ENCODE peak calls at places on chromosomes 2 and 18, in four cellular contexts. One of them, this sample, is unnamed.

GRCh38 chr18:75068682-75069435 is 140.1 kb downstream of the PTGR3 start:
- DNase-seq in AG09309: no peak
- DNase-seq in mucosa of descending colon: no peak
- DNase-seq in cardiac fibroblast: peak; percentile 6
- DNase-seq in this sample: no peak

GRCh38 chr2:142865924-142866323 is 11.5 kb upstream of the KYNU start:
- DNase-seq in AG09309: no peak
- DNase-seq in mucosa of descending colon: no peak
- DNase-seq in cardiac fibroblast: peak; percentile 22
- DNase-seq in this sample: no peak

GRCh38 chr2:36277146-36277808 is 78.3 kb upstream of the CRIM1 start:
- DNase-seq in cardiac fibroblast: peak; percentile 26
- DNase-seq in mucosa of descending colon: no peak
- DNase-seq in AG09309: peak; percentile 46
- DNase-seq in this sample: peak; percentile 68

GRCh38 chr2:67871696-67872320 is 191.0 kb downstream of the C1D start:
- DNase-seq in AG09309: peak; percentile 95
- DNase-seq in cardiac fibroblast: peak; percentile 70
- DNase-seq in mucosa of descending colon: no peak
- DNase-seq in this sample: peak; percentile 43

GRCh38 chr2:221896505-221897151 is 324.5 kb upstream of the EPHA4 start:
- DNase-seq in mucosa of descending colon: no peak
- DNase-seq in cardiac fibroblast: peak; percentile 35
- DNase-seq in AG09309: no peak
- DNase-seq in this sample: no peak

GRCh38 chr2:32697156-32697555 is 69.3 kb downstream of the TTC27 start:
- DNase-seq in mucosa of descending colon: no peak
- DNase-seq in cardiac fibroblast: peak; percentile 82
- DNase-seq in AG09309: peak; percentile 65
- DNase-seq in this sample: peak; percentile 58

GRCh38 chr2:94984964-94985575 is 40.4 kb upstream of the MAL start:
- DNase-seq in cardiac fibroblast: no peak
- DNase-seq in AG09309: no peak
- DNase-seq in mucosa of descending colon: no peak
- DNase-seq in this sample: no peak

GRCh38 chr18:3498705-3499451 is 48.9 kb downstream of the TGIF1 start:
- DNase-seq in AG09309: no peak
- DNase-seq in mucosa of descending colon: peak; percentile 56
- DNase-seq in cardiac fibroblast: peak; percentile 47
- DNase-seq in this sample: no peak

GRCh38 chr2:216932806-216933579 is 73.1 kb upstream of the TNP1 start:
- DNase-seq in cardiac fibroblast: no peak
- DNase-seq in AG09309: no peak
- DNase-seq in mucosa of descending colon: no peak
- DNase-seq in this sample: no peak

GRCh38 chr2:70686577-70687460 is 81.2 kb downstream of the ADD2 start:
- DNase-seq in AG09309: peak; percentile 31
- DNase-seq in mucosa of descending colon: no peak
- DNase-seq in cardiac fibroblast: peak; percentile 72
- DNase-seq in this sample: peak; percentile 81
- TF ChIP-seq CTCF in AG09309: peak; percentile 61
- TF ChIP-seq CTCF in mucosa of descending colon: no peak
- TF ChIP-seq CTCF in cardiac fibroblast: peak; percentile 63
- TF ChIP-seq CTCF in this sample: peak; percentile 41

DNA sequence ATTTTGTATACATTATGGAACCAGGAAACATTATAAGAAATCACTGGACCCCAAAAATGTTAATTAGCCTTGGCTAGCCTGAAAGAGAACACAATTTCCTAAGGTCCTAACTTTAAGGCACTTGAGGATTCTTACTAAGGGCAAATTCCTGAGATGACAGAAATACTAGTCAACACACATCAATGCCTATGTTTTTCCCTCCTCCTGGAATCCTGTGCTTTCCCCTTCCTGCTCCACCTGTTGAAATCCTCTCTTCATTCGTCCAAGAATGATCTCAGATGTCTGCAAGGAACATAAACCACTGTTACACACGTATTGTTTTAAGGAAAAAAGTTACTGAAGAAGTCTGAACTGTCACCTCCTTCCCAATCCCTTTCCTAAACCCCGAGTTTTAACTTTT is 21.2 kb upstream of the DARS1 start:
- DNase-seq in mucosa of descending colon: no peak
- DNase-seq in AG09309: no peak
- DNase-seq in cardiac fibroblast: no peak
- DNase-seq in this sample: peak; percentile 6
- TF ChIP-seq CTCF in mucosa of descending colon: no peak
- TF ChIP-seq CTCF in AG09309: no peak
- TF ChIP-seq CTCF in cardiac fibroblast: no peak
- TF ChIP-seq CTCF in this sample: no peak

GRCh38 chr2:62724886-62725711 is 19.6 kb downstream of the EHBP1 start:
- DNase-seq in mucosa of descending colon: peak; percentile 53
- DNase-seq in AG09309: no peak
- DNase-seq in cardiac fibroblast: no peak
- DNase-seq in this sample: peak; percentile 72
- TF ChIP-seq CTCF in mucosa of descending colon: no peak
- TF ChIP-seq CTCF in AG09309: no peak
- TF ChIP-seq CTCF in cardiac fibroblast: peak; percentile 20
- TF ChIP-seq CTCF in this sample: peak; percentile 47

DNA sequence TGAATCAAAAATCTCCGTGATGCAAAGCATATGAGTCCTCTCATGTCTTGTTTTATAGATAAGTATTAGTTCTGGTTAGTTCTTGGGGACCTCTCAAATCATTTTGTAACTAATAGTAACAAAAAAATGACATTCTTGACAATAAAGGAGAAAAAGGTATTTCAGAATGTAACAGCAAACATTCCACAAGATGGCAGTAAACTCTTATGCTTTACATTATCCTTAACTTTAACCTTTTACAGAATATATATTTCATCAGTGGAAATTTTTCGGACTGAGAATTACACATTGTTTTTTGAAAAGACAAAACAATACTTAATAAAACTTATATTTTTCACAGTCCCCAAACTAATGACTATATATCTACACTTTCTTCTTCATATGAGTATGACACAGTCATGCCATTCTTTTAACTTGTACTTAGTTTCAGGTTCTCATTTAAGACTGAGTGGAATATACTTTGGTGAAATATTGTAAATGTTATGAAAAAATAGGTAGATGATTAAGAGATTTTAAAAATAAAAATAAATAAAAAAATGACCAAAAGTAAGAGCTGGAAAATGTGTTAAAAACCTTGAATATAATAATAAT is 142.9 kb upstream of the NXPH2 start:
- DNase-seq in AG09309: no peak
- DNase-seq in cardiac fibroblast: peak; percentile 47
- DNase-seq in mucosa of descending colon: no peak
- DNase-seq in this sample: peak; percentile 27
- TF ChIP-seq CTCF in AG09309: no peak
- TF ChIP-seq CTCF in cardiac fibroblast: peak; percentile 20
- TF ChIP-seq CTCF in mucosa of descending colon: no peak
- TF ChIP-seq CTCF in this sample: peak; percentile 53

DNA sequence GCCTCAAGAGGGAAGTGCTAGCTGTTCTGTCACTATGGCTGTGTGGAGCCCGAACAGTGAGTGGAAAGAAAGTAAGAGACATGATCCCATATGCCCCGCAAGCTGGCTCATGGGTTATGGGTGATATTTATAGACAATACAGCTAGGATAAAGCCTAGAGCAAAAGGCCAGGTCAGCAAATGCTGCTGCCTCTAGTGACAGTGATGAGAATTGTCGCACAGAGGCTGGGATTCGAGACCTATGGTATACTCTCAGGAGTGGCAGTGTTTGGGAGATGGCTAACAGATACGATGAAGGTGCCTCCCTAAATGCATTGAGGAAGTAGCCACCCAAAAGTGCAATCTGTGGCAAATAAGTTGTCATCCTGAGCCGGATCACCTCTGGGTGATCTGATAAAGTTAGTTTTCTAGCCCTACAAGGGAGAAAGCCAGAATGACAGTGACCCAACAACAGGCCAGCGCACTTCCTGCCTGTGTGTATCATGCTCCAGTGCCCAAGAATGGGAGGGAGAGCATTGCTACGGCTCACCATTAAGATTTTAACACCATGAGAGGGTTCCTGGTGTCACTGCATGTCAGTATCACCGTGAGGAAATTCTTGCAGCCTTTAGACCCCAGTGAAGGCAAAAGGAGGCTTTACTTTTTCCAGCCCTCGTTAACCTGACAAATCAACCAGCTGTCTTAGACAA is 92.3 kb upstream of the TGFA start:
- DNase-seq in mucosa of descending colon: no peak
- DNase-seq in cardiac fibroblast: no peak
- DNase-seq in AG09309: no peak
- DNase-seq in this sample: peak; percentile 30
- TF ChIP-seq CTCF in mucosa of descending colon: no peak
- TF ChIP-seq CTCF in cardiac fibroblast: no peak
- TF ChIP-seq CTCF in AG09309: no peak
- TF ChIP-seq CTCF in this sample: peak; percentile 9

DNA sequence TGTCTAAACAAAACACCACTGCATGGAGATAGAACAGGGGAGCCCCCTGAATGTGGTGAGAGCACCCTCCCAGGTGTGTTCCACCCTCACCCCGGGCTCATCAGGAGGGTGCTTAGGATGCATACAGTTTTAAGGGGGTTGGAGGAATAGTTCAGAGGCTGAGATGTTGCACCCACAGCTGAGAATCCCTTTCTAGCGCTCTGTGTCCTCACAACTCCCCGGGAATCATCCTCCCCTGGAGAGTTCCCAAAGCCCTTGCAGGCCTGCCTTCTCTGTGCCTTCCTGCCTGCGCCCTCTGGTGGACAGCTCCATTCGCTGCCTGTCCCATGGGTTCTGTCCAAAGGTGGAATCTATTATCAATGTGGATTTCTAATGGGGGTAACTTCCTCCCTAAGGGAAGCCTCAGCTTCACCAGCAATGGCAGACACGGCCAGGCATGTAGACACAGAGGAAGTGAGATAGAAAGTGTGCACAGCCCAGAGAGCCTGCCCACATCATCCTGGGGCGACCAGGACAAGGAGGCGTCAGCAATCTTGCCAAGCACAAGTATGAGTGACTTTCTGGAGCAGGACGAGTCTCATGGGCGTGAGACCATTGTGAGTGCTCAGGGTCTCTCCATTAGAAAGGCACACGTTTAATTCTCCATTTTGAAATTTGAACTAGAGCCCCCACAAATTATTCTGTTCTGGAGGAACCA is 1.2 kb upstream of the UGT1A5 start:
- DNase-seq in cardiac fibroblast: peak; percentile 88
- DNase-seq in AG09309: no peak
- DNase-seq in mucosa of descending colon: peak; percentile 76
- DNase-seq in this sample: peak; percentile 86
- TF ChIP-seq CTCF in cardiac fibroblast: peak; percentile 95
- TF ChIP-seq CTCF in AG09309: peak; percentile 99
- TF ChIP-seq CTCF in mucosa of descending colon: peak; percentile 85
- TF ChIP-seq CTCF in this sample: peak; percentile 89

DNA sequence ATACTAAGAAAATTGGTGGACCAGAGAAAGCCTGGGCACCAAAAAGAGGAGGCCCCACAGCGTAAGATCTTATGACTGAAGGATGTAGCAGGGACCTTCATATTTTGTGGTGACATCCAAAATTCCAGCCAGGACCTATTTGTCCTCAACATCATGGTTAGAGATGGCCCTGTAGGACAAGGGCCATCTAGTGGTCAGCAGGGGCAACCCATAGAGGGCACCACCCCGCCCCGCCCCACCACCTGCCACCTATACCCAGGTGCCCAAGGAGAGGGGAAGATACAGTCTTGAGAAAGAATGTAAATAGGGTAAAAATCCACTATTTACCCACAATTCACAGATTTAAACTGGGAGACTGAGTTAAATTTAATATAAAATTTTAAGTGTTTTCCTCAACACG is 59.6 kb upstream of the TMEM163 start:
- DNase-seq in AG09309: no peak
- DNase-seq in cardiac fibroblast: no peak
- DNase-seq in mucosa of descending colon: no peak
- DNase-seq in this sample: peak; percentile 15
- TF ChIP-seq CTCF in AG09309: no peak
- TF ChIP-seq CTCF in cardiac fibroblast: peak; percentile 26
- TF ChIP-seq CTCF in mucosa of descending colon: no peak
- TF ChIP-seq CTCF in this sample: no peak

GRCh38 chr18:12930908-12931307 is 16.9 kb upstream of the SEH1L start:
- DNase-seq in cardiac fibroblast: no peak
- DNase-seq in mucosa of descending colon: no peak
- DNase-seq in AG09309: no peak
- DNase-seq in this sample: no peak
- TF ChIP-seq CTCF in cardiac fibroblast: no peak
- TF ChIP-seq CTCF in mucosa of descending colon: no peak
- TF ChIP-seq CTCF in AG09309: no peak
- TF ChIP-seq CTCF in this sample: no peak